ENCODE peak calls at places on chromosomes 2 and 18, in five cellular contexts. N is HEK293T, F is GM03348, M is germinal center, I is BJ. H is an unnamed sample.

GRCh38 chr18:31976242-31976641 is 33.3 kb upstream of the TRAPPC8 start:
- DNase-seq in N (no peak), F (no peak), M (no peak), I (no peak), H (no peak)

GRCh38 chr18:72208920-72209676 is 335.0 kb downstream of the CBLN2 start:
- DNase-seq in N (no peak), F (no peak), M (no peak), I (no peak), H (no peak)

GRCh38 chr2:238895901-238896600 is 48.2 kb downstream of the TWIST2 start:
- DNase-seq in N (peak), F (peak), M (no peak), I (peak), H (no peak)

GRCh38 chr2:26613241-26614204 is 27.6 kb downstream of the CIB4 start:
- DNase-seq in N (no peak), F (no peak), M (no peak), I (no peak), H (no peak)

GRCh38 chr18:54805571-54806334 is 22.5 kb upstream of the RAB27B start:
- DNase-seq in N (no peak), F (peak), M (no peak), I (no peak), H (no peak)

GRCh38 chr2:174076948-174077347 is 111.8 kb upstream of the SP3 start:
- DNase-seq in N (no peak), F (no peak), M (no peak), I (no peak), H (no peak)

GRCh38 chr2:239055756-239056493 is 208.0 kb downstream of the TWIST2 start:
- DNase-seq in N (no peak), F (no peak), M (no peak), I (no peak), H (no peak)

GRCh38 chr2:44075536-44075935 is 79.7 kb upstream of the LRPPRC start:
- DNase-seq in N (no peak), F (peak), M (no peak), I (peak), H (no peak)

GRCh38 chr2:224083631-224084030 is 44.5 kb upstream of the SERPINE2 start:
- DNase-seq in N (no peak), F (no peak), M (no peak), I (no peak), H (no peak)

GRCh38 chr2:240149943-240150784 is 9.7 kb upstream of the OTOS start:
- DNase-seq in N (peak), F (peak), M (peak), I (no peak), H (no peak)

GRCh38 chr2:27054721-27055120 is 3.3 kb downstream of the AGBL5 start:
- DNase-seq in N (no peak), F (no peak), M (no peak), I (no peak), H (no peak)

GRCh38 chr2:25447018-25447417 is 105.3 kb upstream of the DNMT3A start:
- DNase-seq in N (no peak), F (no peak), M (no peak), I (no peak), H (no peak)

GRCh38 chr2:30684546-30684945 is 122.7 kb downstream of the CAPN13 start:
- DNase-seq in N (no peak), F (no peak), M (no peak), I (no peak), H (no peak)

GRCh38 chr2:237563816-237564215 is 2.6 kb upstream of the PRLH start:
- DNase-seq in N (no peak), F (peak), M (no peak), I (no peak), H (no peak)